ENCODE peak calls at places on chromosomes 5 and 9, in nine cellular contexts. One of them, this sample, is unnamed.

GRCh38 chr5:147972441-147972840 is 66.1 kb upstream of the C5orf46 start:
- DNase-seq in Ammon's horn: no peak
- DNase-seq in SJSA1: no peak
- DNase-seq in stromal cell of bone marrow: no peak
- DNase-seq in Daoy: no peak
- DNase-seq in DMS153: no peak
- DNase-seq in ureter: no peak
- DNase-seq in T-helper 2 cell: no peak
- DNase-seq in H54: no peak
- DNase-seq in this sample: no peak

GRCh38 chr9:107983191-107983603 is 493.6 kb upstream of the KLF4 start:
- DNase-seq in stromal cell of bone marrow: peak
- DNase-seq in ureter: no peak
- DNase-seq in DMS153: no peak
- DNase-seq in SJSA1: no peak
- DNase-seq in Daoy: peak
- DNase-seq in Ammon's horn: no peak
- DNase-seq in T-helper 2 cell: no peak
- DNase-seq in H54: no peak
- DNase-seq in this sample: peak

GRCh38 chr5:61669531-61669930 is 337.5 kb downstream of the ZSWIM6 start:
- DNase-seq in stromal cell of bone marrow: no peak
- DNase-seq in SJSA1: no peak
- DNase-seq in ureter: no peak
- DNase-seq in H54: no peak
- DNase-seq in T-helper 2 cell: no peak
- DNase-seq in Daoy: no peak
- DNase-seq in DMS153: no peak
- DNase-seq in Ammon's horn: no peak
- DNase-seq in this sample: no peak

GRCh38 chr5:83256091-83256775 is 178.9 kb downstream of the XRCC4 start:
- DNase-seq in DMS153: no peak
- DNase-seq in stromal cell of bone marrow: peak
- DNase-seq in ureter: no peak
- DNase-seq in Ammon's horn: no peak
- DNase-seq in H54: no peak
- DNase-seq in Daoy: no peak
- DNase-seq in SJSA1: no peak
- DNase-seq in T-helper 2 cell: no peak
- DNase-seq in this sample: no peak

GRCh38 chr5:2538169-2538568 is 213.3 kb downstream of the IRX2 start:
- DNase-seq in DMS153: peak
- DNase-seq in SJSA1: peak
- DNase-seq in H54: no peak
- DNase-seq in stromal cell of bone marrow: no peak
- DNase-seq in ureter: no peak
- DNase-seq in T-helper 2 cell: no peak
- DNase-seq in Ammon's horn: no peak
- DNase-seq in Daoy: peak
- DNase-seq in this sample: no peak

GRCh38 chr9:110303136-110303535 is 34.5 kb downstream of the TXNDC8 start:
- DNase-seq in ureter: no peak
- DNase-seq in Daoy: no peak
- DNase-seq in T-helper 2 cell: no peak
- DNase-seq in H54: no peak
- DNase-seq in stromal cell of bone marrow: peak
- DNase-seq in Ammon's horn: no peak
- DNase-seq in DMS153: no peak
- DNase-seq in SJSA1: no peak
- DNase-seq in this sample: peak

GRCh38 chr5:115349001-115349817 is 52.8 kb upstream of the CCDC112 start:
- DNase-seq in Daoy: peak
- DNase-seq in H54: peak
- DNase-seq in SJSA1: peak
- DNase-seq in DMS153: no peak
- DNase-seq in stromal cell of bone marrow: peak
- DNase-seq in T-helper 2 cell: no peak
- DNase-seq in Ammon's horn: peak
- DNase-seq in ureter: no peak
- DNase-seq in this sample: peak

GRCh38 chr9:101486693-101487442 is 46.8 kb upstream of the RNF20 start:
- DNase-seq in DMS153: peak
- DNase-seq in stromal cell of bone marrow: no peak
- DNase-seq in ureter: peak
- DNase-seq in SJSA1: peak
- DNase-seq in T-helper 2 cell: no peak
- DNase-seq in Ammon's horn: peak
- DNase-seq in Daoy: peak
- DNase-seq in H54: no peak
- DNase-seq in this sample: no peak

GRCh38 chr5:21152611-21153010 is 1164.6 kb upstream of the CDH18 start:
- DNase-seq in T-helper 2 cell: no peak
- DNase-seq in Ammon's horn: no peak
- DNase-seq in Daoy: peak
- DNase-seq in stromal cell of bone marrow: peak
- DNase-seq in H54: peak
- DNase-seq in DMS153: peak
- DNase-seq in ureter: no peak
- DNase-seq in SJSA1: no peak
- DNase-seq in this sample: no peak

GRCh38 chr5:157908459-157908858 is 49.5 kb upstream of the CLINT1 start:
- DNase-seq in ureter: no peak
- DNase-seq in Ammon's horn: no peak
- DNase-seq in DMS153: no peak
- DNase-seq in H54: no peak
- DNase-seq in T-helper 2 cell: no peak
- DNase-seq in SJSA1: no peak
- DNase-seq in Daoy: no peak
- DNase-seq in stromal cell of bone marrow: no peak
- DNase-seq in this sample: no peak

GRCh38 chr5:148540636-148541035 is 113.7 kb downstream of the HTR4 start:
- DNase-seq in DMS153: no peak
- DNase-seq in H54: no peak
- DNase-seq in SJSA1: no peak
- DNase-seq in T-helper 2 cell: no peak
- DNase-seq in Ammon's horn: no peak
- DNase-seq in Daoy: no peak
- DNase-seq in ureter: no peak
- DNase-seq in stromal cell of bone marrow: no peak
- DNase-seq in this sample: no peak

GRCh38 chr5:15533124-15533893 is 33.3 kb downstream of the FBXL7 start:
- DNase-seq in T-helper 2 cell: no peak
- DNase-seq in Ammon's horn: no peak
- DNase-seq in SJSA1: no peak
- DNase-seq in stromal cell of bone marrow: peak
- DNase-seq in Daoy: no peak
- DNase-seq in DMS153: no peak
- DNase-seq in ureter: no peak
- DNase-seq in H54: no peak
- DNase-seq in this sample: peak

GRCh38 chr5:118921946-118922345 is 66.4 kb downstream of the DTWD2 start:
- DNase-seq in Ammon's horn: no peak
- DNase-seq in stromal cell of bone marrow: no peak
- DNase-seq in H54: no peak
- DNase-seq in ureter: no peak
- DNase-seq in Daoy: no peak
- DNase-seq in T-helper 2 cell: no peak
- DNase-seq in DMS153: no peak
- DNase-seq in SJSA1: no peak
- DNase-seq in this sample: no peak

GRCh38 chr5:178383919-178384814 is 151.6 kb upstream of the PHYKPL start:
- DNase-seq in stromal cell of bone marrow: no peak
- DNase-seq in Daoy: peak
- DNase-seq in H54: no peak
- DNase-seq in SJSA1: no peak
- DNase-seq in T-helper 2 cell: no peak
- DNase-seq in ureter: no peak
- DNase-seq in DMS153: no peak
- DNase-seq in Ammon's horn: no peak
- DNase-seq in this sample: no peak

GRCh38 chr9:121380941-121381340 is 10.9 kb upstream of the STOM start:
- DNase-seq in T-helper 2 cell: no peak
- DNase-seq in SJSA1: no peak
- DNase-seq in ureter: no peak
- DNase-seq in stromal cell of bone marrow: no peak
- DNase-seq in Daoy: no peak
- DNase-seq in H54: no peak
- DNase-seq in DMS153: no peak
- DNase-seq in Ammon's horn: no peak
- DNase-seq in this sample: no peak

GRCh38 chr5:31918739-31919138 is 255.4 kb downstream of the GOLPH3 start:
- DNase-seq in stromal cell of bone marrow: no peak
- DNase-seq in Ammon's horn: no peak
- DNase-seq in SJSA1: no peak
- DNase-seq in DMS153: no peak
- DNase-seq in H54: no peak
- DNase-seq in Daoy: no peak
- DNase-seq in T-helper 2 cell: no peak
- DNase-seq in ureter: no peak
- DNase-seq in this sample: no peak

GRCh38 chr5:125011982-125012381 is 265.5 kb upstream of the ZNF608 start:
- DNase-seq in SJSA1: no peak
- DNase-seq in Daoy: no peak
- DNase-seq in stromal cell of bone marrow: no peak
- DNase-seq in ureter: no peak
- DNase-seq in T-helper 2 cell: no peak
- DNase-seq in H54: no peak
- DNase-seq in Ammon's horn: no peak
- DNase-seq in DMS153: no peak
- DNase-seq in this sample: no peak

GRCh38 chr5:68088302-68088701 is 127.3 kb upstream of the PIK3R1 start:
- DNase-seq in Ammon's horn: no peak
- DNase-seq in Daoy: peak
- DNase-seq in H54: no peak
- DNase-seq in stromal cell of bone marrow: peak
- DNase-seq in ureter: no peak
- DNase-seq in T-helper 2 cell: no peak
- DNase-seq in DMS153: no peak
- DNase-seq in SJSA1: no peak
- DNase-seq in this sample: peak

GRCh38 chr5:56585973-56586740 is 229.2 kb upstream of the MAP3K1 start:
- DNase-seq in DMS153: peak
- DNase-seq in stromal cell of bone marrow: no peak
- DNase-seq in H54: no peak
- DNase-seq in SJSA1: no peak
- DNase-seq in Daoy: no peak
- DNase-seq in ureter: peak
- DNase-seq in T-helper 2 cell: no peak
- DNase-seq in Ammon's horn: peak
- DNase-seq in this sample: no peak

GRCh38 chr9:28059192-28059591 is 485.9 kb upstream of the C9orf72 start:
- DNase-seq in SJSA1: no peak
- DNase-seq in T-helper 2 cell: no peak
- DNase-seq in ureter: no peak
- DNase-seq in stromal cell of bone marrow: no peak
- DNase-seq in Daoy: no peak
- DNase-seq in DMS153: no peak
- DNase-seq in Ammon's horn: no peak
- DNase-seq in H54: no peak
- DNase-seq in this sample: no peak

GRCh38 chr9:81083062-81083461 is 606.3 kb downstream of the TLE1 start:
- DNase-seq in T-helper 2 cell: no peak
- DNase-seq in Daoy: peak
- DNase-seq in SJSA1: no peak
- DNase-seq in stromal cell of bone marrow: no peak
- DNase-seq in DMS153: no peak
- DNase-seq in ureter: no peak
- DNase-seq in Ammon's horn: no peak
- DNase-seq in H54: peak
- DNase-seq in this sample: no peak

GRCh38 chr9:126205260-126205659 is 121.4 kb upstream of the MVB12B start:
- DNase-seq in DMS153: peak
- DNase-seq in Ammon's horn: no peak
- DNase-seq in T-helper 2 cell: no peak
- DNase-seq in H54: no peak
- DNase-seq in SJSA1: no peak
- DNase-seq in ureter: no peak
- DNase-seq in Daoy: no peak
- DNase-seq in stromal cell of bone marrow: no peak
- DNase-seq in this sample: no peak

GRCh38 chr9:38046669-38047300 is 22.2 kb downstream of the SHB start:
- DNase-seq in Ammon's horn: no peak
- DNase-seq in DMS153: no peak
- DNase-seq in SJSA1: peak
- DNase-seq in H54: no peak
- DNase-seq in T-helper 2 cell: no peak
- DNase-seq in ureter: peak
- DNase-seq in Daoy: peak
- DNase-seq in stromal cell of bone marrow: no peak
- DNase-seq in this sample: no peak

GRCh38 chr9:132411091-132411508 is 1.1 kb downstream of the CFAP77 start:
- DNase-seq in stromal cell of bone marrow: no peak
- DNase-seq in H54: peak
- DNase-seq in Ammon's horn: no peak
- DNase-seq in T-helper 2 cell: peak
- DNase-seq in Daoy: peak
- DNase-seq in DMS153: peak
- DNase-seq in SJSA1: no peak
- DNase-seq in ureter: peak
- DNase-seq in this sample: no peak

GRCh38 chr5:170655476-170655875 is 128.0 kb upstream of the GABRP start:
- DNase-seq in Ammon's horn: no peak
- DNase-seq in H54: no peak
- DNase-seq in DMS153: no peak
- DNase-seq in SJSA1: no peak
- DNase-seq in T-helper 2 cell: no peak
- DNase-seq in Daoy: no peak
- DNase-seq in stromal cell of bone marrow: no peak
- DNase-seq in ureter: no peak
- DNase-seq in this sample: no peak

GRCh38 chr5:6261668-6262067 is 116.7 kb downstream of the MED10 start:
- DNase-seq in T-helper 2 cell: no peak
- DNase-seq in Daoy: no peak
- DNase-seq in Ammon's horn: no peak
- DNase-seq in stromal cell of bone marrow: peak
- DNase-seq in SJSA1: no peak
- DNase-seq in ureter: no peak
- DNase-seq in DMS153: no peak
- DNase-seq in H54: no peak
- DNase-seq in this sample: no peak

GRCh38 chr9:129999123-129999510 is 43.9 kb downstream of the FNBP1 start:
- DNase-seq in stromal cell of bone marrow: no peak
- DNase-seq in Ammon's horn: no peak
- DNase-seq in SJSA1: no peak
- DNase-seq in ureter: no peak
- DNase-seq in Daoy: no peak
- DNase-seq in DMS153: no peak
- DNase-seq in T-helper 2 cell: no peak
- DNase-seq in H54: no peak
- DNase-seq in this sample: no peak

GRCh38 chr9:89433826-89434225 is 64.1 kb downstream of the SEMA4D start:
- DNase-seq in H54: no peak
- DNase-seq in ureter: no peak
- DNase-seq in Ammon's horn: peak
- DNase-seq in SJSA1: peak
- DNase-seq in stromal cell of bone marrow: no peak
- DNase-seq in DMS153: no peak
- DNase-seq in Daoy: peak
- DNase-seq in T-helper 2 cell: no peak
- DNase-seq in this sample: peak

GRCh38 chr5:137186759-137187461 is 312.2 kb downstream of the SPOCK1 start:
- DNase-seq in SJSA1: peak
- DNase-seq in H54: no peak
- DNase-seq in DMS153: no peak
- DNase-seq in Daoy: peak
- DNase-seq in stromal cell of bone marrow: peak
- DNase-seq in T-helper 2 cell: no peak
- DNase-seq in ureter: no peak
- DNase-seq in Ammon's horn: no peak
- DNase-seq in this sample: peak

GRCh38 chr9:36993933-36994764 is 39.9 kb downstream of the PAX5 start:
- DNase-seq in ureter: no peak
- DNase-seq in H54: no peak
- DNase-seq in Daoy: no peak
- DNase-seq in T-helper 2 cell: no peak
- DNase-seq in Ammon's horn: no peak
- DNase-seq in DMS153: no peak
- DNase-seq in stromal cell of bone marrow: peak
- DNase-seq in SJSA1: no peak
- DNase-seq in this sample: no peak

GRCh38 chr5:88745093-88745696 is 137.8 kb downstream of the MEF2C start:
- DNase-seq in T-helper 2 cell: no peak
- DNase-seq in Ammon's horn: no peak
- DNase-seq in ureter: no peak
- DNase-seq in stromal cell of bone marrow: no peak
- DNase-seq in SJSA1: no peak
- DNase-seq in DMS153: no peak
- DNase-seq in H54: no peak
- DNase-seq in Daoy: no peak
- DNase-seq in this sample: no peak

This sample was measured in AG09319.